ENCODE peak calls at places on chromosomes 3 and 15, in four cellular contexts. One of them, this sample, is unnamed.

GRCh38 chr15:50823281-50823680 is 57.8 kb upstream of the SPPL2A start:
- DNase-seq in K562: no peak
- DNase-seq in GM12878: no peak
- DNase-seq in HL-60: no peak
- DNase-seq in this sample: no peak

GRCh38 chr15:47332481-47332880 is 384.8 kb upstream of the SEMA6D start:
- DNase-seq in K562: no peak
- DNase-seq in GM12878: no peak
- DNase-seq in HL-60: no peak
- DNase-seq in this sample: no peak

GRCh38 chr3:46913644-46914043 is 36.1 kb downstream of the PTH1R start:
- DNase-seq in K562: no peak
- DNase-seq in GM12878: no peak
- DNase-seq in HL-60: no peak
- DNase-seq in this sample: no peak

GRCh38 chr15:94691169-94691568 is 459.8 kb downstream of the MCTP2 start:
- DNase-seq in K562: no peak
- DNase-seq in GM12878: no peak
- DNase-seq in HL-60: no peak
- DNase-seq in this sample: no peak

GRCh38 chr15:101489633-101490407 is at the start of gene PCSK6:
- DNase-seq in K562: peak; percentile 75
- DNase-seq in GM12878: no peak
- DNase-seq in HL-60: no peak
- DNase-seq in this sample: peak; percentile 56

GRCh38 chr3:95399580-95399979 is 1336.7 kb downstream of the NSUN3 start:
- DNase-seq in K562: no peak
- DNase-seq in GM12878: no peak
- DNase-seq in HL-60: no peak
- DNase-seq in this sample: no peak

GRCh38 chr3:42516443-42516842 is 14.0 kb downstream of the VIPR1 start:
- DNase-seq in K562: no peak
- DNase-seq in GM12878: no peak
- DNase-seq in HL-60: no peak
- DNase-seq in this sample: no peak

GRCh38 chr15:42891569-42891968 is 29.0 kb downstream of the TTBK2 start:
- DNase-seq in K562: no peak
- DNase-seq in GM12878: no peak
- DNase-seq in HL-60: no peak
- DNase-seq in this sample: no peak

GRCh38 chr15:41115088-41115651 is 910 bp downstream of the INO80 start:
- DNase-seq in K562: peak; percentile 28
- DNase-seq in GM12878: peak; percentile 25
- DNase-seq in HL-60: peak; percentile 35
- DNase-seq in this sample: no peak

GRCh38 chr15:81434882-81435281 is 60.9 kb upstream of the TMC3 start:
- DNase-seq in K562: no peak
- DNase-seq in GM12878: no peak
- DNase-seq in HL-60: no peak
- DNase-seq in this sample: no peak

GRCh38 chr3:7876741-7877297 is 624.8 kb upstream of the LMCD1 start:
- DNase-seq in K562: no peak
- DNase-seq in GM12878: no peak
- DNase-seq in HL-60: no peak
- DNase-seq in this sample: no peak

GRCh38 chr3:183188895-183189462 is 26.4 kb upstream of the LAMP3 start:
- DNase-seq in K562: peak; percentile 51
- DNase-seq in GM12878: no peak
- DNase-seq in HL-60: no peak
- DNase-seq in this sample: peak; percentile 24

GRCh38 chr3:79154861-79155260 is 612.9 kb downstream of the ROBO1 start:
- DNase-seq in K562: no peak
- DNase-seq in GM12878: no peak
- DNase-seq in HL-60: no peak
- DNase-seq in this sample: no peak
- TF ChIP-seq SPI1 in K562: no peak
- TF ChIP-seq SPI1 in GM12878: no peak
- TF ChIP-seq SPI1 in HL-60: no peak
- TF ChIP-seq SPI1 in this sample: no peak

GRCh38 chr3:138441256-138441655 is 6.8 kb downstream of the ESYT3 start:
- DNase-seq in K562: no peak
- DNase-seq in GM12878: no peak
- DNase-seq in HL-60: no peak
- DNase-seq in this sample: no peak
- TF ChIP-seq SPI1 in K562: no peak
- TF ChIP-seq SPI1 in GM12878: no peak
- TF ChIP-seq SPI1 in HL-60: no peak
- TF ChIP-seq SPI1 in this sample: no peak

GRCh38 chr15:60760646-60761504 is 281.9 kb upstream of the ICE2 start:
- DNase-seq in K562: no peak
- DNase-seq in GM12878: no peak
- DNase-seq in HL-60: no peak
- DNase-seq in this sample: no peak

GRCh38 chr15:60757273-60757672 is 278.3 kb upstream of the ICE2 start:
- DNase-seq in K562: no peak
- DNase-seq in GM12878: no peak
- DNase-seq in HL-60: no peak
- DNase-seq in this sample: no peak

GRCh38 chr15:60758961-60759729 is 280.2 kb upstream of the ICE2 start:
- DNase-seq in K562: no peak
- DNase-seq in GM12878: no peak
- DNase-seq in HL-60: no peak
- DNase-seq in this sample: no peak

GRCh38 chr15:60761505-60761845 is 282.5 kb upstream of the ICE2 start:
- DNase-seq in K562: no peak
- DNase-seq in GM12878: no peak
- DNase-seq in HL-60: no peak
- DNase-seq in this sample: no peak

DNA sequence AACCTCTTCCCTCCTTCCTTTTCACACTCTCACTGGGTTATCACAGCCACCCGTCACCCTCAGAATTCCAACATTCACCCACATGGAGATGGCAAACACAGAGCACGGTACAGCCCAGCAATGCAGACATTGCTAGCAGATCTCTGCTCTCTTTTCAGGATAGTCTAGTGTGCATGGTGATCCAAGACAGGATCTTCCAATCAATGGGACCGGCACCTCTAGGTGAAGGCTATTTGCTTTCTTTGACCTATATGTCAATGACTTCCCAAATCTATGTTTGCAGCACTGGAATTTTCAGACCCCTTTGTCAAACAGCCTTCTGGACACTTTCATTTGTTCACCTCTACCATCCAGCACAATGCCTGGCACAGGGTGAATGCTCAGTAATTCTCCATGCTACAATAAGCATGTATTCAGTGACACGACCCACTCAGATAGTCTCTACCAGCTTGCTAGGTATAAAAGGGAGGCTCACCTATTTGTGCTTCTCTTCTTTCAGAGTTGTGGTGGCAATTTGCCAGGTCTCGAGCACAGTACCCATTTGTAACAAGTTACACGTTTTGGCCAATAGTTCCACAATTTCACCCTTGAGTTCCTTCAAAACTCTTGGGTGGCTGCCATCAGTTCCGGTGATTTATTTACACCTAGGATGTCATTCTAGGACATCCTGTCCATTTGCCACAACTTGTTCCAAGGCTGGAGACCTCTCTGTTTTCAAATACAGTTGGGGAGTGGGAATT is 279.1 kb upstream of the ICE2 start:
- DNase-seq in K562: no peak
- DNase-seq in GM12878: no peak
- DNase-seq in HL-60: no peak
- DNase-seq in this sample: no peak
- TF ChIP-seq SPI1 in K562: no peak
- TF ChIP-seq SPI1 in GM12878: no peak
- TF ChIP-seq SPI1 in HL-60: no peak
- TF ChIP-seq SPI1 in this sample: no peak

GRCh38 chr3:126526668-126527005 is 2.7 kb downstream of the CHST13 start:
- DNase-seq in K562: no peak
- DNase-seq in GM12878: no peak
- DNase-seq in HL-60: no peak
- DNase-seq in this sample: no peak

GRCh38 chr3:126527006-126527405 is 3.1 kb downstream of the CHST13 start:
- DNase-seq in K562: no peak
- DNase-seq in GM12878: no peak
- DNase-seq in HL-60: no peak
- DNase-seq in this sample: no peak

GRCh38 chr3:126525091-126525852 is 1.3 kb downstream of the CHST13 start:
- DNase-seq in K562: no peak
- DNase-seq in GM12878: no peak
- DNase-seq in HL-60: no peak
- DNase-seq in this sample: no peak

GRCh38 chr3:126524429-126524988 is 554 bp downstream of the CHST13 start:
- DNase-seq in K562: peak; percentile 32
- DNase-seq in GM12878: no peak
- DNase-seq in HL-60: no peak
- DNase-seq in this sample: no peak

GRCh38 chr3:126525853-126526667 is 2.1 kb downstream of the CHST13 start:
- DNase-seq in K562: no peak
- DNase-seq in GM12878: no peak
- DNase-seq in HL-60: no peak
- DNase-seq in this sample: no peak
- TF ChIP-seq SPI1 in K562: no peak
- TF ChIP-seq SPI1 in GM12878: no peak
- TF ChIP-seq SPI1 in HL-60: no peak
- TF ChIP-seq SPI1 in this sample: no peak

GRCh38 chr3:158991146-158991705 is 189.4 kb downstream of the MFSD1 start:
- DNase-seq in K562: no peak
- DNase-seq in GM12878: no peak
- DNase-seq in HL-60: no peak
- DNase-seq in this sample: no peak
- TF ChIP-seq SPI1 in K562: no peak
- TF ChIP-seq SPI1 in GM12878: no peak
- TF ChIP-seq SPI1 in HL-60: no peak
- TF ChIP-seq SPI1 in this sample: no peak

GRCh38 chr3:133384331-133385027 is 15.4 kb upstream of the BFSP2 start:
- DNase-seq in K562: peak; percentile 30
- DNase-seq in GM12878: no peak
- DNase-seq in HL-60: no peak
- DNase-seq in this sample: peak; percentile 57
- TF ChIP-seq SPI1 in K562: no peak
- TF ChIP-seq SPI1 in GM12878: no peak
- TF ChIP-seq SPI1 in HL-60: no peak
- TF ChIP-seq SPI1 in this sample: no peak

DNA sequence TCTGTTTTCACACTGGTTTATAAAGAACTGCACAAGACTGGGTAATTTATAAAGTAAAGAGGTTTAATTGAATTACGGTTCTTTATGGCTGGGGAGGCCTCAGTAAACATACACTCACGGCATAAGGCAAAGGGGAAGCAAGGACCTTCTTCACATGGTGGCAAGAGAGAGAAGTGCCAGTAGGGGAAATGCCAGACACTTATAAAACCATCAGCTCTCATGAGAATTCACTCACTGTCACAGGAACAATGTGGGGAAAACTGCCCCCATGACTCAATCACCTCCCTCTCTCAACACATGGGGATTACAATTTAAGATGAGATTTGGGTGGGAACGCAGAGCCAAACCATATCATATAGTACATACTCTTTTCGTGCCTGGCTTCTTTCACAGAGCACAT is 42.4 kb downstream of the MAP2K1 start:
- DNase-seq in K562: no peak
- DNase-seq in GM12878: no peak
- DNase-seq in HL-60: no peak
- DNase-seq in this sample: no peak
- TF ChIP-seq SPI1 in K562: no peak
- TF ChIP-seq SPI1 in GM12878: no peak
- TF ChIP-seq SPI1 in HL-60: no peak
- TF ChIP-seq SPI1 in this sample: no peak

GRCh38 chr3:128383316-128384235 is 83.1 kb downstream of the DNAJB8 start:
- DNase-seq in K562: peak; percentile 71
- DNase-seq in GM12878: no peak
- DNase-seq in HL-60: peak; percentile 28
- DNase-seq in this sample: no peak
- TF ChIP-seq SPI1 in K562: no peak
- TF ChIP-seq SPI1 in GM12878: no peak
- TF ChIP-seq SPI1 in HL-60: no peak
- TF ChIP-seq SPI1 in this sample: no peak

DNA sequence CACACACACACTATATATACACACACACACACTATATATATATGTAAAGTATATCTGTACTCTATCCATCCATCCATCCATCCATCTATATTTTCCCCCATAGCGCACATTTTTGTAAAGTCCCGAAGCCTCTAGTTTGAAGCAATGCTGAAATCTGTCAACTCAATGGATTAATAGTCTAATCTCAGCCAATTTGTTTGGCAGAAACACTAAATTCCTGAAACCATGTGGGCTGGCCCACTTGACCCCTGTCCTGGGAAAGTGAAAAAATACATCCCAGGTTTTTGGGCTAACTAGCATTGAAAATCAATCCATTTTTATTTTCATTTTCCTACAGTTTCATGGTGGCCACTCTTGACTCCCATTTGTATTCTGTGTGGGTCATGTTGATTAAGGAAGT is 166.7 kb downstream of the SLCO3A1 start:
- DNase-seq in K562: no peak
- DNase-seq in GM12878: no peak
- DNase-seq in HL-60: no peak
- DNase-seq in this sample: no peak
- TF ChIP-seq SPI1 in K562: no peak
- TF ChIP-seq SPI1 in GM12878: no peak
- TF ChIP-seq SPI1 in HL-60: no peak
- TF ChIP-seq SPI1 in this sample: no peak

GRCh38 chr3:194905696-194906095 is 220.0 kb downstream of the FAM43A start:
- DNase-seq in K562: no peak
- DNase-seq in GM12878: no peak
- DNase-seq in HL-60: no peak
- DNase-seq in this sample: no peak
- TF ChIP-seq SPI1 in K562: no peak
- TF ChIP-seq SPI1 in GM12878: no peak
- TF ChIP-seq SPI1 in HL-60: no peak
- TF ChIP-seq SPI1 in this sample: no peak